ENCODE peak calls at places on chromosomes 13 and 19, in seven cellular contexts. G is astrocyte, Y is body of pancreas, T is psoas muscle, K is A549, U is astrocyte of the spinal cord, R is AG04449. C is an unnamed sample.

GRCh38 chr19:18904334-18905057 is 8.5 kb upstream of the CERS1 start:
- DNase-seq in Y (no peak), T (no peak), G (no peak), K (no peak), U (no peak), R (no peak), C (no peak)

GRCh38 chr13:109479991-109480696 is 306.2 kb downstream of the IRS2 start:
- DNase-seq in G (peak), T (no peak), K (no peak), R (peak), Y (peak), U (no peak), C (no peak)

GRCh38 chr19:56309511-56310185 is 5.0 kb downstream of the ZSCAN5A start:
- DNase-seq in R (no peak), G (no peak), Y (peak), K (peak), U (peak), T (peak), C (peak)

GRCh38 chr19:40398417-40399056 is 8.6 kb upstream of the HIPK4 start:
- DNase-seq in R (no peak), T (no peak), K (peak), Y (no peak), G (peak), U (peak), C (peak)

GRCh38 chr13:108728370-108728769 is 99.0 kb downstream of the MYO16 start:
- DNase-seq in K (peak), R (no peak), U (no peak), G (no peak), T (no peak), Y (no peak), C (peak)

GRCh38 chr13:26050568-26051230 is 1.1 kb downstream of the SHISA2 start:
- DNase-seq in T (peak), Y (no peak), G (peak), K (peak), U (peak), R (no peak), C (peak)

GRCh38 chr19:46927106-46927505 is 66.3 kb downstream of the ARHGAP35 start:
- DNase-seq in U (no peak), R (no peak), G (no peak), T (no peak), K (no peak), Y (no peak), C (no peak)

GRCh38 chr13:33455291-33455690 is 169.7 kb upstream of the STARD13 start:
- DNase-seq in R (no peak), Y (no peak), G (no peak), U (no peak), K (no peak), T (no peak), C (no peak)

GRCh38 chr19:40803857-40804782 is 5.1 kb downstream of the EGLN2 start:
- DNase-seq in G (no peak), U (no peak), K (no peak), R (no peak), Y (peak), T (no peak), C (no peak)

GRCh38 chr19:50564229-50565105 is 3.8 kb downstream of the LRRC4B start:
- DNase-seq in G (no peak), T (peak), U (no peak), R (no peak), K (no peak), Y (no peak), C (no peak)

GRCh38 chr19:12788682-12789097 is 2.6 kb upstream of the JUNB start:
- DNase-seq in G (no peak), K (peak), U (peak), T (peak), R (no peak), Y (peak), C (peak)

GRCh38 chr19:1935484-1936208 is 5.3 kb upstream of the CSNK1G2 start:
- DNase-seq in R (no peak), U (peak), T (peak), Y (peak), K (peak), G (peak), C (no peak)

GRCh38 chr19:38046254-38047047 is 139.4 kb downstream of the SIPA1L3 start:
- DNase-seq in K (no peak), T (no peak), U (no peak), Y (no peak), R (no peak), G (no peak), C (no peak)

GRCh38 chr19:39246951-39247669 is 1.5 kb downstream of the IFNL4 start:
- DNase-seq in R (no peak), K (no peak), Y (no peak), T (no peak), U (no peak), G (no peak), C (peak)

GRCh38 chr13:114341003-114341777 is 26.9 kb downstream of the CHAMP1 start:
- DNase-seq in R (no peak), K (no peak), T (no peak), Y (no peak), U (no peak), G (no peak), C (no peak)

GRCh38 chr13:88937381-88937780 is 1266.2 kb downstream of the SLITRK5 start:
- DNase-seq in T (no peak), U (no peak), K (no peak), Y (no peak), G (no peak), R (no peak), C (no peak)

GRCh38 chr13:108911807-108912206 is 282.4 kb downstream of the MYO16 start:
- DNase-seq in G (no peak), U (no peak), T (no peak), Y (no peak), K (no peak), R (no peak), C (no peak)

GRCh38 chr19:19662344-19662743 is 1.1 kb downstream of the ATP13A1 start:
- DNase-seq in U (no peak), T (no peak), Y (no peak), R (no peak), G (no peak), K (no peak), C (no peak)

GRCh38 chr13:35472308-35473008 is 4.0 kb downstream of the MAB21L1 start:
- DNase-seq in T (peak), U (peak), R (no peak), K (no peak), Y (no peak), G (no peak), C (no peak)

GRCh38 chr13:95044452-95045205 is 256.6 kb downstream of the ABCC4 start:
- DNase-seq in T (no peak), K (peak), U (no peak), Y (no peak), G (no peak), R (no peak), C (no peak)

GRCh38 chr13:41825691-41826090 is 135.2 kb downstream of the VWA8 start:
- DNase-seq in K (no peak), Y (no peak), R (no peak), G (no peak), U (peak), T (no peak), C (no peak)

GRCh38 chr19:19552811-19553210 is 14.7 kb downstream of the CILP2 start:
- DNase-seq in U (no peak), T (no peak), K (peak), Y (no peak), R (no peak), G (no peak), C (peak)

GRCh38 chr19:4120531-4120930 is 3.4 kb downstream of the MAP2K2 start:
- DNase-seq in G (peak), T (no peak), Y (no peak), K (no peak), U (peak), R (no peak), C (no peak)

GRCh38 chr13:93151277-93151676 is 75.3 kb upstream of the GPC6 start:
- DNase-seq in K (no peak), T (no peak), R (peak), U (peak), G (peak), Y (no peak), C (no peak)

GRCh38 chr13:92991687-92992086 is 234.9 kb upstream of the GPC6 start:
- DNase-seq in G (peak), K (no peak), Y (no peak), U (no peak), T (no peak), R (no peak), C (no peak)

GRCh38 chr19:50794074-50794777 is 4.0 kb downstream of the ACP4 start:
- DNase-seq in U (no peak), G (no peak), K (peak), T (no peak), R (no peak), Y (peak), C (no peak)

GRCh38 chr19:5354403-5354802 is 13.8 kb upstream of the PTPRS start:
- DNase-seq in T (no peak), G (no peak), Y (no peak), U (no peak), R (no peak), K (peak), C (peak)

GRCh38 chr19:16589917-16590316 is 17.7 kb upstream of the SLC35E1 start:
- DNase-seq in G (no peak), T (no peak), U (no peak), K (no peak), Y (no peak), R (no peak), C (no peak)

GRCh38 chr13:24605923-24606372 is 74.3 kb upstream of the ATP12A start:
- DNase-seq in T (no peak), G (no peak), U (no peak), R (no peak), K (peak), Y (no peak), C (no peak)
- TF ChIP-seq CTCF in T (no peak), G (no peak), U (no peak), R (peak), K (peak), Y (no peak), C (peak)

GRCh38 chr13:49512578-49512977 is 16.8 kb downstream of the PHF11 start:
- DNase-seq in R (no peak), K (no peak), Y (no peak), T (no peak), G (no peak), U (no peak), C (no peak)

GRCh38 chr13:49521216-49521615 is 25.5 kb downstream of the PHF11 start:
- DNase-seq in Y (no peak), G (no peak), U (no peak), T (no peak), R (no peak), K (no peak), C (no peak)

GRCh38 chr13:49516467-49516866 is 20.7 kb downstream of the PHF11 start:
- DNase-seq in R (no peak), T (no peak), U (no peak), G (no peak), K (no peak), Y (no peak), C (no peak)

GRCh38 chr13:49517461-49517860 is 21.7 kb downstream of the PHF11 start:
- DNase-seq in K (no peak), R (no peak), T (no peak), Y (no peak), U (no peak), G (no peak), C (peak)
- TF ChIP-seq CTCF in K (peak), R (no peak), T (no peak), Y (no peak), U (peak), G (peak), C (peak)

GRCh38 chr13:60169239-60170031 is 5.7 kb upstream of the DIAPH3 start:
- DNase-seq in K (no peak), G (no peak), R (no peak), U (no peak), Y (no peak), T (no peak), C (no peak)
- TF ChIP-seq CTCF in K (no peak), G (no peak), R (no peak), U (no peak), Y (no peak), T (no peak), C (no peak)

GRCh38 chr13:110705826-110706569 is at the start of gene CARS2:
- DNase-seq in K (peak), U (peak), G (peak), Y (peak), T (peak), R (peak), C (peak)
- TF ChIP-seq CTCF in K (no peak), U (no peak), G (no peak), Y (no peak), T (no peak), R (peak), C (no peak)

C was measured in nephron progenitor cell.